ENCODE peak calls at places on chromosomes 2 and 18, in seven cellular contexts. B, T, F, G, C, U and Y are unnamed samples.

GRCh38 chr18:70555046-70555445 is 266.2 kb downstream of the SOCS6 start:
- DNase-seq in C (no peak), T (no peak), F (no peak), G (no peak), U (no peak), B (no peak), Y (no peak)

GRCh38 chr2:23381084-23381483 is 3.9 kb upstream of the KLHL29 start:
- DNase-seq in C (peak; percentile 94), T (no peak), U (no peak), F (no peak), B (peak; percentile 24), G (peak; percentile 52), Y (no peak)

GRCh38 chr2:20646446-20646845 is 4.5 kb downstream of the HS1BP3 start:
- DNase-seq in T (no peak), B (no peak), G (no peak), C (no peak), F (no peak), U (peak; percentile 7), Y (no peak)

GRCh38 chr2:241157841-241158545 is 7.7 kb downstream of the PPP1R7 start:
- DNase-seq in T (no peak), U (no peak), B (no peak), G (peak; percentile 23), C (no peak), F (no peak), Y (no peak)

GRCh38 chr2:42957109-42958035 is 165.0 kb upstream of the HAAO start:
- DNase-seq in F (no peak), B (no peak), T (no peak), G (no peak), U (no peak), C (no peak), Y (no peak)

GRCh38 chr2:172093416-172094318 is 8.4 kb downstream of the DLX1 start:
- DNase-seq in T (no peak), F (no peak), B (no peak), U (no peak), G (no peak), C (peak; percentile 65), Y (no peak)

GRCh38 chr2:28268386-28268785 is 124.3 kb upstream of the FOSL2 start:
- DNase-seq in T (no peak), G (no peak), U (no peak), C (no peak), F (no peak), B (no peak), Y (no peak)

GRCh38 chr2:144510206-144510991 is 9.5 kb downstream of the ZEB2 start:
- DNase-seq in B (no peak), G (peak; percentile 85), F (no peak), T (no peak), C (peak; percentile 40), U (no peak), Y (no peak)

GRCh38 chr2:20882466-20883170 is 59.7 kb upstream of the LDAH start:
- DNase-seq in U (no peak), T (no peak), F (no peak), B (no peak), C (no peak), G (no peak), Y (no peak)

GRCh38 chr2:189116984-189117383 is 62.6 kb downstream of the COL5A2 start:
- DNase-seq in G (no peak), B (no peak), C (no peak), U (no peak), F (no peak), T (no peak), Y (no peak)

GRCh38 chr2:45089554-45090261 is 80.5 kb upstream of the SIX2 start:
- DNase-seq in U (no peak), T (no peak), B (no peak), C (no peak), G (no peak), F (no peak), Y (no peak)

GRCh38 chr2:65722028-65722427 is 289.6 kb upstream of the SPRED2 start:
- DNase-seq in F (peak; percentile 81), U (peak; percentile 29), G (peak; percentile 45), B (peak; percentile 33), C (peak; percentile 70), T (peak; percentile 61), Y (no peak)

GRCh38 chr18:12554796-12555388 is 103.0 kb downstream of the SPIRE1 start:
- DNase-seq in F (no peak), G (no peak), C (no peak), B (no peak), T (no peak), U (no peak), Y (no peak)

GRCh38 chr2:173647681-173648350 is 293.1 kb downstream of the CDCA7 start:
- DNase-seq in F (no peak), G (peak; percentile 25), U (no peak), T (no peak), B (no peak), C (peak; percentile 11), Y (no peak)

GRCh38 chr2:173866858-173867620 is 98.1 kb downstream of the SP3 start:
- DNase-seq in T (no peak), F (no peak), G (no peak), B (no peak), U (no peak), C (peak; percentile 22), Y (no peak)

GRCh38 chr2:143701785-143702184 is 572.6 kb downstream of the ARHGAP15 start:
- DNase-seq in F (no peak), B (no peak), G (no peak), T (no peak), C (no peak), U (no peak), Y (no peak)

GRCh38 chr2:81324046-81324445 is 1019.5 kb upstream of the LRRTM1 start:
- DNase-seq in B (no peak), U (no peak), G (no peak), C (peak; percentile 0), T (no peak), F (no peak), Y (no peak)

GRCh38 chr2:147275943-147276342 is 568.9 kb upstream of the ACVR2A start:
- DNase-seq in T (no peak), U (no peak), B (no peak), C (peak; percentile 19), F (no peak), G (no peak), Y (peak; percentile 28)

GRCh38 chr2:68157002-68157401 is 686 bp upstream of the PNO1 start:
- DNase-seq in C (no peak), G (no peak), F (no peak), U (no peak), T (no peak), B (no peak), Y (no peak)

GRCh38 chr2:217943379-217944321 is 59.1 kb downstream of the TNS1 start:
- DNase-seq in T (peak; percentile 87), B (peak; percentile 91), F (peak; percentile 96), C (peak; percentile 53), U (peak; percentile 88), G (peak; percentile 48), Y (peak; percentile 93)

GRCh38 chr18:24189007-24189528 is 50.2 kb downstream of the CABYR start:
- DNase-seq in G (no peak), C (no peak), T (no peak), B (no peak), U (no peak), F (no peak), Y (no peak)

GRCh38 chr2:222743263-222743865 is 71.9 kb downstream of the MOGAT1 start:
- DNase-seq in B (no peak), F (no peak), U (no peak), G (no peak), T (no peak), C (no peak), Y (no peak)

DNA sequence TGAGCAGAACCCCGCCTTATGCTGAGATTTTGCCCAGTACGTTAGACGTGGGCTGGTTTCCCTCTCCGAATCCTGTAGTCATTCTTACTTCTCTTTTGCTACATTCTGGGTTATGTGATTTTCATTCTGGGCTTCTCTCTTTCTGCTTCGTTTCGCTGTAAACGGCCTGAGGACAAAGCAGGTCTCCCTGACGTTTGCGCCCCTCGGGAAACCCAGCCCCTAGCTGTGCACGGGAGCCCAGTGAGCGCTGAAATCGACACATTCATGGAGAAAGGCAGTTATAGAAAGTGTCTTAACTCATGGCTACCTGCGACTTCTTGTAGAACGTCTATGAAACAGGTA is 22.7 kb upstream of the MC5R start:
- DNase-seq in T (no peak), G (no peak), B (no peak), C (no peak), F (no peak), U (no peak), Y (no peak)
- H3K4me3 ChIP-seq in T (no peak overlapping the region), G (no peak overlapping the region), B (peak overlapping the region; percentile 6), C (peak overlapping the region; percentile 9), F (peak overlapping the region; percentile 18), U (peak overlapping the region; percentile 54), Y (no peak overlapping the region)

DNA sequence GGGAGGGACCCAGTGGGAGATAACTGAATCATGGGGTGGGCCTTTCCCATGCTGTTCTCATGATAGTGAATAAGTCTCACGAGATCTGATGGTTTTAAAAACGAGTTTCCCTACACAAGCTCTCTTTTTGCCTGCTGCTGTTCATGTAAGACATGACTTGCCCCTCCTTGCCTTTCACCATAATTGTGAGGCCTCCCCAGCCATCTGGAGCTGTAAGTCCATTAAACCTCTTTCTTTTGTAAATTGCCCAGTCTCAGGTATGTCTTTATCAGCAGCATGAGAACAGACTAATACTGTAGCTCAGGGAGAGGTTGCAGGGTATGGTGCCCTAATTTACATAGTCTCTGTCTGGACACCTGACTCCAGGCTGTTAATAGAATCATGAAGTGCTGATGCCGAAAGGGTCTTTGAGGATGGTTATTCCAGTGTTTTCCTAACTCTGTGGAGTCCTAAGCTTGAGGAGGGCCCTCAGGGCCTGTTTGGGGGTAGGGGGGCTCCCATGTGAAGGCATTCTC is 343.2 kb downstream of the ALK start:
- DNase-seq in U (no peak), F (no peak), T (no peak), C (no peak), G (no peak), B (no peak), Y (no peak)
- TF ChIP-seq CTCF in U (no peak), F (no peak), T (no peak), C (no peak), G (no peak), B (no peak), Y (no peak)

GRCh38 chr2:64626146-64626809 is 27.4 kb downstream of the SERTAD2 start:
- DNase-seq in U (no peak), T (no peak), F (peak; percentile 37), G (no peak), C (no peak), B (no peak), Y (no peak)

GRCh38 chr2:64627860-64628841 is 25.6 kb downstream of the SERTAD2 start:
- DNase-seq in U (no peak), F (peak; percentile 18), B (no peak), T (no peak), C (no peak), G (no peak), Y (no peak)

GRCh38 chr2:64629329-64629781 is 24.4 kb downstream of the SERTAD2 start:
- DNase-seq in F (peak; percentile 72), B (no peak), C (no peak), G (no peak), T (no peak), U (no peak), Y (no peak)

GRCh38 chr2:64625352-64626145 is 28.2 kb downstream of the SERTAD2 start:
- DNase-seq in C (no peak), B (no peak), G (no peak), T (no peak), F (peak; percentile 48), U (no peak), Y (no peak)

GRCh38 chr2:64626963-64627760 is 26.6 kb downstream of the SERTAD2 start:
- DNase-seq in C (peak; percentile 21), F (peak; percentile 68), B (no peak), G (no peak), T (no peak), U (no peak), Y (no peak)
- H3K4me3 ChIP-seq in C (no peak overlapping the region), F (no peak overlapping the region), B (no peak overlapping the region), G (no peak overlapping the region), T (no peak overlapping the region), U (no peak overlapping the region), Y (no peak overlapping the region)

GRCh38 chr2:16656784-16657391 is 8.7 kb downstream of the CYRIA start:
- DNase-seq in G (no peak), U (no peak), B (no peak), T (peak; percentile 39), F (no peak), C (no peak), Y (peak; percentile 62)
- TF ChIP-seq CTCF in G (no peak), U (no peak), B (no peak), T (no peak), F (no peak), C (no peak), Y (no peak)